ENCODE peak calls at places on chromosomes 12 and 14, in four cellular contexts. F is colonic mucosa, U is fibroblast of the aortic adventitia, T is AG09309. J is an unnamed sample.

GRCh38 chr12:118377005-118377890 is 893 bp downstream of the SUDS3 start:
- DNase-seq in F (no peak), U (no peak), T (no peak), J (no peak)

GRCh38 chr12:65824314-65824563 is at the start of gene HMGA2:
- DNase-seq in F (peak), U (peak), T (peak), J (no peak)

GRCh38 chr14:67734675-67735074 is 33.0 kb downstream of the RDH12 start:
- DNase-seq in F (no peak), U (peak), T (no peak), J (peak)

GRCh38 chr14:23481362-23481970 is 12.0 kb downstream of the NGDN start:
- DNase-seq in F (no peak), U (peak), T (no peak), J (no peak)

GRCh38 chr14:91202234-91202974 is 42.1 kb downstream of the GPR68 start:
- DNase-seq in F (peak), U (peak), T (no peak), J (no peak)

GRCh38 chr12:47079365-47079893 is at the start of gene PCED1B:
- DNase-seq in F (peak), U (peak), T (no peak), J (peak)

GRCh38 chr14:69284170-69284569 is 24.2 kb downstream of the GALNT16 start:
- DNase-seq in F (no peak), U (no peak), T (no peak), J (peak)

GRCh38 chr12:4909734-4910501 is at the start of gene KCNA1:
- DNase-seq in F (no peak), U (peak), T (no peak), J (no peak)

GRCh38 chr12:120234643-120235368 is 30.7 kb downstream of the PXN start:
- DNase-seq in F (peak), U (peak), T (peak), J (peak)

GRCh38 chr12:131511391-131511802 is 199.5 kb upstream of the SFSWAP start:
- DNase-seq in F (no peak), U (no peak), T (no peak), J (no peak)

GRCh38 chr12:95202691-95203476 is 14.4 kb downstream of the FGD6 start:
- DNase-seq in F (no peak), U (peak), T (no peak), J (no peak)
- H3K4me3 ChIP-seq in F (no peak), U (no peak), T (no peak), J (no peak)

DNA sequence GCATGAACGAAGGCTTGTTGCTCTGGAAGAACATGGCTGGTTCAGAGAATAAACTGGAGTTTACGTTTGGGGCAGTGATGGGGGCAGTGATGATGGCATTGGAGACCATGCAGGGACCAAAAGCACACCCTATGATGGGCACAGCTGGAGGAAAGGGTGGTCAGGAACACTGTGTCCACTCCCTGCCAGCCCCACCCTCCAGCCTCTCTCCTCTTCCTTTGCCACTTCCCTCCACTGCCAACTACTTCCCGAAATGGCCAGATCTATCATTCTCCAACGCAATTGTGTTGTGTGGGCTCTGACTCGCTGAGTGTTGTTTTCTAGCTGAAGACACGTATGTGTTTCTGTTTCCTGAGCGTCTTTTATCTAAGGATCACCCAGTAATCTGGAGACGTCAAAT is 39.3 kb upstream of the GSG1 start:
- DNase-seq in F (no peak), U (no peak), T (no peak), J (no peak)
- H3K4me3 ChIP-seq in F (no peak), U (no peak), T (no peak), J (no peak)

GRCh38 chr12:58915634-58916033 is 4.7 kb downstream of the LRIG3 start:
- DNase-seq in F (peak), U (peak), T (peak), J (peak)
- H3K4me3 ChIP-seq in F (peak), U (peak), T (peak), J (no peak)

DNA sequence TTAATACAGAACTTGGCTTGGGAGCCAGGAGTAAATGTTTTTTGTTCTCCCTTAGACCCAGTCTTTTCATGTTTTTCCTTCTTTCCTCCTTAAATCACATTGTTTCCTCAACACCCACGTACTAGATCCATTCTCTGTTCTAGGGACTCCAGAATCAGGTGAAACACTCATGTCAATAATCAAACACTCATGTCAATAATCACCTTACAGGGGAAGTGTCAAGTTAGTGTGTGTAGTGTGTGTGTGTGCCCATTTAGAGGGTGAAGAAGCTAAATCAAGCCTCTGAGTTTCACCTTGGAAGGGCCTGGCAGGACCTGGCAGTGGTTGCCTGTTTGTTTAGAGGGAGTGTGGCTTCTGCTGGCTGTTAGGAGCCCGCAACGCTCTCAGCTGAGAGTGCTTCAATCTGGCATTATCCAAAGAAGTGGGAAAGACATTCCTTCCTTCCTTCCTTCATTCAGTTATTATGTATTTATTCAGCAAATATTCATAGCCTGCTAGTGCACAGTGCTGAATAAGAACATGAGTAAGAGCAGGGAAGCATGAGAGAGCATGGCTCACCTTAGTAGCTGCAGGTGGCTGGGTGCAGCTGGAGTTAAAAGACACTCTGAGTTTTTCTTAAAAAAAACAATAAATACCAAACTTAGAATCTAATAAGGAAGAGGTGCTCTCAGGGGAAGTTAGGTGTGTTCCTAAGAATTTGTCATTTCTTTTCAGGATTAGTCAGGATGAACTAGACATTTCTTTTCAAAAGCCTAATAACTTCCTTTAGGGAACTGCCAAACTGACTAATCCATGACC is 17.6 kb upstream of the EID3 start:
- DNase-seq in F (peak), U (peak), T (no peak), J (no peak)
- H3K4me3 ChIP-seq in F (no peak), U (peak), T (peak), J (peak)

GRCh38 chr14:93789366-93790130 is 1.3 kb upstream of the PRIMA1 start:
- DNase-seq in F (no peak), U (no peak), T (no peak), J (no peak)

GRCh38 chr14:93787465-93788306 is 599 bp downstream of the PRIMA1 start:
- DNase-seq in F (no peak), U (no peak), T (no peak), J (no peak)

GRCh38 chr14:93788307-93788556 is at the start of gene PRIMA1:
- DNase-seq in F (no peak), U (no peak), T (no peak), J (no peak)

GRCh38 chr14:93790966-93791365 is 2.7 kb upstream of the PRIMA1 start:
- DNase-seq in F (no peak), U (no peak), T (no peak), J (no peak)

GRCh38 chr14:93788557-93789365 is 476 bp upstream of the PRIMA1 start:
- DNase-seq in F (no peak), U (no peak), T (no peak), J (peak)
- H3K4me3 ChIP-seq in F (peak), U (no peak), T (no peak), J (peak)

GRCh38 chr12:57046947-57047890 is 2.7 kb downstream of the MYO1A start:
- DNase-seq in F (no peak), U (no peak), T (no peak), J (no peak)

GRCh38 chr12:57049047-57049446 is 882 bp downstream of the MYO1A start:
- DNase-seq in F (peak), U (no peak), T (no peak), J (no peak)

GRCh38 chr12:57048423-57048822 is 1.5 kb downstream of the MYO1A start:
- DNase-seq in F (no peak), U (no peak), T (no peak), J (no peak)

GRCh38 chr12:57046392-57046791 is 3.5 kb downstream of the MYO1A start:
- DNase-seq in F (no peak), U (no peak), T (no peak), J (no peak)

DNA sequence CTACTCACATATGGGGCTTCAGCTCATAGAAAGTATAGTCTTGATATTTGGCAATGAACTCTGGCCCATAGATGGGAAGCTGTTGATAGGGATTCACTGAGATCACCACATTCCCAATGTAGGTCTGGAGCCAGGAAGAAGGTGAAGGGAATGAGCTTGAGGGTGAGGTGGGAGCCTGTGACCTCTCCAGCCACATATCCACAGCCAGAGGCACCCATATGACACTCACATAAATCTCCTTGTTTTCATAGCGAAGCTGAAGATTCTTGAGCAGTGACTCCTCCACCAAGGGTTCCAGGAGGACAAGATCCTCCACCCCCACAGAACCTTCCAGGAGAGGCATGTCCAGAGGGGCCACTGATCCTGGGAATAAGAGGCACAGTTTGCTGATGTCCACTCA is 1.9 kb downstream of the MYO1A start:
- DNase-seq in F (no peak), U (peak), T (no peak), J (no peak)
- H3K4me3 ChIP-seq in F (peak), U (no peak), T (no peak), J (no peak)

GRCh38 chr12:90084018-90084417 is 375.4 kb upstream of the ATP2B1 start:
- DNase-seq in F (no peak), U (no peak), T (no peak), J (no peak)

GRCh38 chr12:90080616-90081015 is 372.0 kb upstream of the ATP2B1 start:
- DNase-seq in F (no peak), U (no peak), T (no peak), J (no peak)

GRCh38 chr12:90090929-90091651 is 382.5 kb upstream of the ATP2B1 start:
- DNase-seq in F (peak), U (peak), T (peak), J (no peak)

GRCh38 chr12:90086281-90086680 is 377.6 kb upstream of the ATP2B1 start:
- DNase-seq in F (no peak), U (no peak), T (no peak), J (no peak)

GRCh38 chr12:90085491-90086274 is 377.0 kb upstream of the ATP2B1 start:
- DNase-seq in F (no peak), U (peak), T (no peak), J (no peak)
- H3K4me3 ChIP-seq in F (no peak), U (no peak), T (no peak), J (no peak)

GRCh38 chr14:77965919-77966435 is 166.1 kb downstream of the ADCK1 start:
- DNase-seq in F (no peak), U (peak), T (no peak), J (no peak)
- H3K4me3 ChIP-seq in F (peak), U (peak), T (no peak), J (peak)

GRCh38 chr12:25052191-25053020 is 103.5 kb upstream of the BCAT1 start:
- DNase-seq in F (peak), U (peak), T (no peak), J (no peak)
- H3K4me3 ChIP-seq in F (no peak), U (peak), T (no peak), J (peak)

DNA sequence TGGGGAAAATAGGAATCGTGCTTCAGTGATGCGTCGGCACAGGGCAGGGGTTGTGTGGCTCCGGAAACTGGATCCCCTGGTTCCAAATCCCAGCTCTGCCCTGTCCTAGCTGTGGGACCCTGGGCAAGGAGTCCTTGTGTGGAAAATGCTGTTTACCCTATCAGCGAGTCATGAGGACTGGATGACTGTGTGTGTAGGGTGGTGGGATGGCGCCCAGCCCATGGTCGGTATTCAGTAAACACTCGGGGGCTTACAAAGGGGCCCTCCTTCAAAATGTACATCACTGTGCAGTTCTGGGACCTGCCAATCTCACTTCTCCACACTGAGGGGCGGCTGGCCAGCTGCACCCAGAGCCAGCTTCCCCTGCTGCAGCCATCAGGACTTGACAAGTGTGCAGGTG is 24.4 kb downstream of the BRI3BP start:
- DNase-seq in F (no peak), U (no peak), T (no peak), J (no peak)
- H3K4me3 ChIP-seq in F (no peak), U (no peak), T (no peak), J (no peak)

J was measured in heart left ventricle.